ENCODE peak calls at places on chromosome 12, in seven cellular contexts. C is iPS-NIHi11, U is A673, M is amygdala, D is posterior cingulate gyrus, Z is ELR, Q is NCI-H1417. G is an unnamed sample.

GRCh38 chr12:59084758-59085383 is 164.6 kb upstream of the LRIG3 start:
- DNase-seq in Z (no peak), C (peak; percentile 15), D (no peak), Q (peak; percentile 19), M (no peak), U (peak; percentile 31), G (peak; percentile 20)

GRCh38 chr12:613996-614726 is 49.1 kb downstream of the NINJ2 start:
- DNase-seq in M (peak; percentile 40), U (peak; percentile 46), D (peak; percentile 40), C (peak; percentile 38), Q (no peak), Z (peak; percentile 31), G (peak; percentile 9)

GRCh38 chr12:123917337-123917850 is 55.2 kb downstream of the CCDC92 start:
- DNase-seq in Z (no peak), U (no peak), D (no peak), C (no peak), M (no peak), Q (no peak), G (no peak)

GRCh38 chr12:109763201-109763841 is 49.7 kb downstream of the FAM222A start:
- DNase-seq in U (peak; percentile 36), D (no peak), C (no peak), Z (peak; percentile 91), Q (no peak), M (no peak), G (peak; percentile 65)

GRCh38 chr12:56991319-56991906 is 14.9 kb downstream of the ZBTB39 start:
- DNase-seq in Z (no peak), C (no peak), D (no peak), Q (no peak), U (no peak), M (no peak), G (no peak)

GRCh38 chr12:122471324-122472226 is 29.2 kb downstream of the ZCCHC8 start:
- DNase-seq in M (no peak), U (peak; percentile 83), D (no peak), Z (peak; percentile 82), Q (peak; percentile 69), C (peak; percentile 30), G (peak; percentile 82)

GRCh38 chr12:18461738-18462137 is 200.4 kb downstream of the PIK3C2G start:
- DNase-seq in Q (no peak), C (no peak), Z (no peak), D (no peak), M (no peak), U (no peak), G (no peak)

GRCh38 chr12:19198272-19198671 is 68.7 kb downstream of the PLEKHA5 start:
- DNase-seq in U (peak; percentile 43), D (no peak), M (no peak), Q (no peak), Z (peak; percentile 92), C (no peak), G (peak; percentile 95)

GRCh38 chr12:121738340-121738858 is 25.8 kb downstream of the TMEM120B start:
- DNase-seq in M (no peak), D (no peak), Z (no peak), C (no peak), U (no peak), Q (no peak), G (no peak)

GRCh38 chr12:3795096-3795799 is 42.3 kb upstream of the CRACR2A start:
- DNase-seq in D (no peak), U (no peak), Q (peak; percentile 78), M (no peak), C (no peak), Z (peak; percentile 8), G (no peak)

GRCh38 chr12:106723416-106723815 is 51.1 kb upstream of the RIC8B start:
- DNase-seq in Z (no peak), U (no peak), M (no peak), D (no peak), Q (no peak), C (no peak), G (no peak)

GRCh38 chr12:112515868-112516267 is 97.1 kb downstream of the PTPN11 start:
- DNase-seq in D (no peak), Q (no peak), Z (no peak), M (no peak), U (no peak), C (no peak), G (no peak)

GRCh38 chr12:6465467-6466183 is 4.9 kb downstream of the VAMP1 start:
- DNase-seq in Q (peak; percentile 70), M (peak; percentile 42), Z (peak; percentile 82), C (peak; percentile 77), D (no peak), U (peak; percentile 79), G (peak; percentile 78)

GRCh38 chr12:5220835-5221234 is 177.2 kb downstream of the KCNA5 start:
- DNase-seq in U (no peak), Z (no peak), D (no peak), Q (no peak), C (no peak), M (no peak), G (no peak)

GRCh38 chr12:132075026-132075713 is 68.9 kb downstream of the DDX51 start:
- DNase-seq in Z (peak; percentile 30), U (no peak), Q (no peak), M (no peak), D (no peak), C (no peak), G (no peak)